ENCODE peak calls at places on chromosomes 2 and 18, in six cellular contexts. S, H, Y, G, W and L are unnamed samples.
A peak's percentile ranks its signal among the peaks of the same experiment; 100 is the strongest.

GRCh38 chr2:62443471-62443870 is 62.5 kb downstream of the TMEM17 start:
- DNase-seq in H (no peak), G (no peak), W (no peak), Y (no peak), S (no peak), L (no peak)

GRCh38 chr18:79616651-79617518 is 62.7 kb upstream of the CTDP1 start:
- DNase-seq in W (no peak), Y (peak; percentile 47), G (no peak), S (peak; percentile 26), H (no peak), L (no peak)

GRCh38 chr2:37230581-37230980 is 815 bp downstream of the CEBPZ start:
- DNase-seq in W (no peak), S (peak; percentile 9), H (peak; percentile 22), Y (no peak), G (no peak), L (no peak)

GRCh38 chr2:63064197-63064596 is 13.6 kb downstream of the OTX1 start:
- DNase-seq in S (no peak), W (no peak), H (no peak), G (no peak), Y (no peak), L (no peak)

GRCh38 chr2:6231166-6231565 is 539.0 kb downstream of the SOX11 start:
- DNase-seq in G (no peak), Y (no peak), H (no peak), W (peak; percentile 48), S (no peak), L (no peak)

GRCh38 chr2:211373203-211373602 is 816.8 kb downstream of the CPS1 start:
- DNase-seq in S (no peak), H (no peak), G (no peak), W (no peak), Y (no peak), L (no peak)

GRCh38 chr2:160602073-160602472 is 108.5 kb upstream of the RBMS1 start:
- DNase-seq in H (no peak), S (no peak), G (no peak), W (no peak), Y (no peak), L (no peak)

GRCh38 chr2:39954346-39954745 is 175.3 kb upstream of the THUMPD2 start:
- DNase-seq in G (no peak), S (peak; percentile 10), H (no peak), W (peak; percentile 19), Y (no peak), L (no peak)

GRCh38 chr2:234494361-234495075 is 2.4 kb downstream of the ARL4C start:
- DNase-seq in S (peak; percentile 65), G (no peak), Y (no peak), H (peak; percentile 58), W (no peak), L (peak; percentile 25)

GRCh38 chr2:236130349-236130998 is 37.7 kb downstream of the GBX2 start:
- DNase-seq in S (no peak), H (no peak), W (no peak), G (no peak), Y (peak; percentile 36), L (no peak)

GRCh38 chr2:130169896-130170295 is 11.5 kb downstream of the SMPD4 start:
- DNase-seq in H (no peak), S (no peak), Y (no peak), W (no peak), G (no peak), L (no peak)

GRCh38 chr2:217632036-217632435 is 370.8 kb downstream of the TNS1 start:
- DNase-seq in S (no peak), Y (no peak), G (no peak), H (no peak), W (no peak), L (no peak)

GRCh38 chr18:10086458-10086857 is 172.6 kb downstream of the VAPA start:
- DNase-seq in H (no peak), W (no peak), G (no peak), S (no peak), Y (no peak), L (no peak)

GRCh38 chr2:152694161-152694661 is 23.1 kb downstream of the PRPF40A start:
- DNase-seq in S (peak; percentile 60), H (peak; percentile 12), G (no peak), W (no peak), Y (no peak), L (no peak)

GRCh38 chr18:22279741-22280452 is 110.5 kb downstream of the GATA6 start:
- DNase-seq in W (no peak), S (peak; percentile 73), G (no peak), H (no peak), Y (no peak), L (no peak)

GRCh38 chr18:22280453-22280750 is 111.0 kb downstream of the GATA6 start:
- DNase-seq in G (no peak), S (no peak), Y (no peak), W (no peak), H (no peak), L (no peak)

GRCh38 chr18:22284581-22285230 is 115.3 kb downstream of the GATA6 start:
- DNase-seq in S (no peak), G (no peak), Y (no peak), H (no peak), W (no peak), L (no peak)

GRCh38 chr18:22283397-22283796 is 114.0 kb downstream of the GATA6 start:
- DNase-seq in S (no peak), G (no peak), H (no peak), W (no peak), Y (no peak), L (no peak)

DNA sequence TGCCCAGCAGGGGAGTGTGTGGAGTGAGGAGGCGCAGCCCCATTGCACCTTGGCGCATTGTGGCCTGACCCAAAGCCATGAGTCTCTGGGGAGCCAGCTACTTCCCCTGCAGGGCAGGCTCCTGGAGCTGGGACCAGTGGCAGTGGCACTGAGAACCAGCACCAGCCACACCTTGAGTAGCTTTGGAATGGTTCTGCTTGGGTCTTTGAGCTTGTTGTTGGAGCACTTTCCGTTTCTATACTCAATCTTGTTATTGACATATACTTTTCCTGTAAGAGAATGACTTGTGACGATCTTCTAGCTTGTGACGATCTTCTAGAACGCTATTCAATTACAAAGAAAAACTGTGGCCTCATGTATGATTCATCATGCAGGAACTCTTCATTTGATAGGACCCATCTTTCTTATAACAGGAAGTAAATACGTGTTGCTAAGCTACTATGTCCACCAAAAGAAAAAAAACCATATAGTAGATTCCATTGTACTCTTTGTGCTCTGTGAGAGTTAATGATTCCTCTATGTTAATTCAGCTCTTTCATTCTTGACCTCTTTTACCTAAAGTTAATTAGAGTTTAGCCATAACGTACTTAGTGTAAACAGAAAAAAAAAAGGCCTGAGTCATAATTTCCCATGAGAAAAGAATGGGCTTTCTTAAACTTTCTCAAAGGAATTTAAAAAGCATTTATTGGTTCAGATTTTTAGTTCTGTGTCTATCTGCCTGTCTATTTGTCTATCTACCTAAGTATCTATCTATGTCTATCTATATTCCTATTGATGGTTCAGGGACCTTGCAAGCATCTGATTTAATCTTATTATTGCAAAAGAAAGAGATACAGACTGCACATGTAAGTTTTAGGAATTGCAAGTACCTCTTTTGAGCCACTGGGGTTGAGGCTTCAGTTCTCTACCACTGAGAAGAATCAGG is 113.2 kb downstream of the GATA6 start:
- DNase-seq in H (peak; percentile 92), Y (no peak), W (peak; percentile 90), S (peak; percentile 99), G (peak; percentile 34), L (no peak)
- TF ChIP-seq CTCF in H (no peak), Y (no peak), W (no peak), S (peak; percentile 11), G (no peak), L (no peak)

GRCh38 chr2:180124273-180124881 is 117.3 kb upstream of the CWC22 start:
- DNase-seq in H (peak; percentile 53), S (peak; percentile 82), W (no peak), Y (no peak), G (peak; percentile 28), L (peak; percentile 8)
- TF ChIP-seq CTCF in H (peak; percentile 82), S (peak; percentile 58), W (peak; percentile 54), Y (peak; percentile 54), G (peak; percentile 80), L (no peak)

GRCh38 chr2:185633621-185634020 is 105.0 kb upstream of the FSIP2 start:
- DNase-seq in S (no peak), G (no peak), H (no peak), W (no peak), Y (no peak), L (no peak)

GRCh38 chr2:185625604-185626003 is 113.0 kb upstream of the FSIP2 start:
- DNase-seq in H (no peak), Y (no peak), W (no peak), S (no peak), G (no peak), L (no peak)

DNA sequence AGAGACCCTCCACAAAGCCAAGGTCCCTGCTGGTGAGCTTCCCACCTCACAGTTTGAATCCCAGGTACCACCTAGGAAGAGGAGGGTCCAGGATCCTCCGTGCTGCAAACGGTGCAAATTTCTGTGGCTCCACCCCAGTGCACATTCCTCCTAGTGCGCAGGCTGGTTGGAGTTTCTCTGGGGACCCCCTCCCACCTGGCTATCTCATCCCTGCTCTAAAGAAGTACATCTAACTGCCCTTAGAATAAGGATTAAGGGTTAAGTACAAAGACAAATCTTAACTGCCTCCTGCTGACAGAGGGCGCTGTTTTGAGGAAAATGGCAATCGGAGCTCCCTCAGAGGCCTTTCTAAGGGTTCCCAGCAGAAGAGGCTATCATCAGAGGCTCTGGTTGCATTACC is 109.6 kb upstream of the FSIP2 start:
- DNase-seq in W (no peak), H (peak; percentile 24), Y (no peak), S (no peak), G (peak; percentile 85), L (no peak)
- TF ChIP-seq CTCF in W (peak; percentile 22), H (no peak), Y (no peak), S (no peak), G (peak; percentile 86), L (no peak)

GRCh38 chr2:86069091-86069685 is 36.5 kb downstream of the POLR1A start:
- DNase-seq in Y (no peak), H (peak; percentile 46), G (no peak), W (no peak), S (no peak), L (no peak)
- TF ChIP-seq CTCF in Y (no peak), H (no peak), G (no peak), W (no peak), S (no peak), L (no peak)

DNA sequence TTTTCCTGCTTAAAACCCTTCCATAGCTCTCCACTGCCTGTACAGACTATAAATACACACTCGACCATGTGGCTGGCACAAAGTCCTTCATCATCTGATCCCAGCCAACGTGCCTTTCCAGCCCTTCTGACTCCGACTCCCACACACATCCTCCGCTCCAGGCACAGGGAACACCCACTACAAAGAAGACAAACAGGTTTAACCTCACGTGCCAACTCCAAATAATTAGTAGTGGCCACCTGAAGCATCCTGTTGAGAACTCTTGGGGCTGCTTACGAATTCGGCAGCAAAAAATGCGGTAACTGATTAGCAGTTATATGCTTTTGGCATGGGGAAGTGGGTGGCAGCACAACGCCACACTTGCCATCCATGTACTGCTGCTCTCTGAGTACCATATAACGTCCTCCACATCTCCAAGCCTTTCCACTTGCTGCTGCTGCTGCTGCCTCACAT is 12.1 kb downstream of the SPIRE1 start:
- DNase-seq in W (no peak), H (no peak), S (peak; percentile 65), G (no peak), Y (peak; percentile 72), L (peak; percentile 31)
- TF ChIP-seq CTCF in W (no peak), H (no peak), S (no peak), G (no peak), Y (no peak), L (no peak)